ENCODE peak calls at places on chromosomes 1 and 21, in four cellular contexts. Z, V, J and R are unnamed samples. For H3K4me1 and H3K36me3, the result is how much of the 10 kb centered on the place peaks cover.

GRCh38 chr1:115237507-115237906 is 100.5 kb downstream of the NGF start:
- DNase-seq in V (no peak), Z (no peak), J (no peak), R (no peak)

GRCh38 chr1:223621312-223621734 is 44.2 kb downstream of the CAPN8 start:
- DNase-seq in Z (peak), J (no peak), V (peak), R (no peak)

GRCh38 chr1:200409203-200409760 is 554 bp downstream of the ZNF281 start:
- DNase-seq in V (peak), J (peak), Z (peak), R (peak)

GRCh38 chr1:6612641-6613360 is 730 bp upstream of the PHF13 start:
- DNase-seq in J (peak), V (peak), Z (peak), R (no peak)

GRCh38 chr1:61107638-61108037 is 25.3 kb downstream of the NFIA start:
- DNase-seq in V (no peak), Z (no peak), J (no peak), R (no peak)

GRCh38 chr1:151513626-151514101 is 2.5 kb downstream of the CGN start:
- DNase-seq in J (no peak), Z (peak), V (peak), R (peak)

GRCh38 chr1:151495316-151495715 is 15.9 kb upstream of the CGN start:
- DNase-seq in J (no peak), Z (no peak), V (no peak), R (no peak)

GRCh38 chr21:43719748-43720538 is 1.0 kb downstream of the PDXK start:
- DNase-seq in V (no peak), J (no peak), Z (peak), R (no peak)

GRCh38 chr1:174445351-174445750 is 2.4 kb upstream of the GPR52 start:
- DNase-seq in J (no peak), V (no peak), Z (no peak), R (no peak)

GRCh38 chr1:237702161-237702560 is 188.6 kb downstream of the ZP4 start:
- DNase-seq in V (no peak), J (no peak), Z (no peak), R (no peak)

GRCh38 chr1:51570063-51570720 is 46.7 kb upstream of the OSBPL9 start:
- DNase-seq in V (no peak), J (no peak), Z (no peak), R (no peak)

GRCh38 chr1:54796902-54797301 is 4.2 kb downstream of the TTC22 start:
- DNase-seq in J (no peak), V (no peak), Z (no peak), R (no peak)

GRCh38 chr1:61356995-61357394 is 274.6 kb downstream of the NFIA start:
- DNase-seq in V (no peak), J (no peak), Z (no peak), R (no peak)

GRCh38 chr1:29675481-29676263 is 439.4 kb downstream of the PTPRU start:
- DNase-seq in V (no peak), Z (no peak), J (no peak), R (no peak)

GRCh38 chr1:167693425-167694045 is 28.2 kb upstream of the MPZL1 start:
- DNase-seq in J (no peak), Z (no peak), V (no peak), R (no peak)

GRCh38 chr1:154154534-154155181 is at the start of gene NUP210L:
- DNase-seq in Z (peak), J (peak), V (peak), R (no peak)

GRCh38 chr1:220750126-220750525 is 2.0 kb downstream of the MTARC2 start:
- DNase-seq in Z (no peak), J (no peak), V (no peak), R (no peak)

GRCh38 chr1:246214708-246215504 is 292.2 kb downstream of the SMYD3 start:
- DNase-seq in J (no peak), V (no peak), Z (peak), R (no peak)

GRCh38 chr21:40130476-40130875 is 263.2 kb downstream of the PCP4 start:
- DNase-seq in J (no peak), Z (no peak), V (no peak), R (no peak)

GRCh38 chr1:23559985-23560755 is 869 bp upstream of the ID3 start:
- DNase-seq in J (no peak), V (no peak), Z (no peak), R (no peak)

GRCh38 chr1:3551290-3551678 is 60.0 kb downstream of the MEGF6 start:
- DNase-seq in Z (no peak), V (no peak), J (no peak), R (no peak)

GRCh38 chr1:68291763-68292384 is 59.6 kb upstream of the WLS start:
- DNase-seq in J (no peak), V (no peak), Z (no peak), R (no peak)

GRCh38 chr1:19374402-19374801 is 62.3 kb downstream of the SLC66A1 start:
- DNase-seq in J (no peak), Z (no peak), V (no peak), R (no peak)

GRCh38 chr1:214983126-214983869 is 99.2 kb upstream of the KCNK2 start:
- DNase-seq in Z (no peak), V (no peak), J (no peak), R (no peak)

GRCh38 chr1:110672001-110672752 is 2.6 kb downstream of the KCNA3 start:
- DNase-seq in Z (no peak), V (no peak), J (no peak), R (no peak)

GRCh38 chr1:46183119-46183842 is 7.0 kb upstream of the P3R3URF start:
- DNase-seq in J (peak), Z (peak), V (peak), R (peak)

GRCh38 chr1:152621993-152622392 is 910 bp downstream of the LCE3A start:
- DNase-seq in Z (no peak), V (no peak), J (no peak), R (no peak)

GRCh38 chr1:193592325-193592724 is 405.9 kb upstream of the B3GALT2 start:
- DNase-seq in Z (no peak), V (no peak), J (no peak), R (no peak)

GRCh38 chr1:12717301-12717838 is 1.5 kb downstream of the AADACL3 start:
- DNase-seq in Z (no peak), V (no peak), J (no peak), R (no peak)

GRCh38 chr1:3525551-3526482 is 71.4 kb downstream of the ARHGEF16 start:
- DNase-seq in Z (no peak), V (no peak), J (no peak), R (no peak)

GRCh38 chr1:7178741-7179140 is 393.5 kb downstream of the CAMTA1 start:
- DNase-seq in V (no peak), J (no peak), Z (no peak), R (no peak)

GRCh38 chr1:3262681-3263286 is 191.7 kb upstream of the ARHGEF16 start:
- DNase-seq in J (no peak), V (no peak), Z (no peak), R (no peak)

GRCh38 chr1:4564083-4564482 is 90.3 kb upstream of the AJAP1 start:
- DNase-seq in J (no peak), V (no peak), Z (no peak), R (no peak)

GRCh38 chr1:44571712-44572571 is 102.3 kb downstream of the TMEM53 start:
- DNase-seq in J (no peak), Z (no peak), V (no peak), R (no peak)

GRCh38 chr1:55825486-55825885 is 610.3 kb upstream of the USP24 start:
- DNase-seq in V (no peak), J (no peak), Z (no peak), R (no peak)

GRCh38 chr1:35190784-35191183 is 2.2 kb downstream of the SFPQ start:
- DNase-seq in Z (no peak), V (no peak), J (no peak), R (no peak)
- H3K4me1 ChIP-seq in Z (half or more), V (under half), J (half or more), R (under half)

DNA sequence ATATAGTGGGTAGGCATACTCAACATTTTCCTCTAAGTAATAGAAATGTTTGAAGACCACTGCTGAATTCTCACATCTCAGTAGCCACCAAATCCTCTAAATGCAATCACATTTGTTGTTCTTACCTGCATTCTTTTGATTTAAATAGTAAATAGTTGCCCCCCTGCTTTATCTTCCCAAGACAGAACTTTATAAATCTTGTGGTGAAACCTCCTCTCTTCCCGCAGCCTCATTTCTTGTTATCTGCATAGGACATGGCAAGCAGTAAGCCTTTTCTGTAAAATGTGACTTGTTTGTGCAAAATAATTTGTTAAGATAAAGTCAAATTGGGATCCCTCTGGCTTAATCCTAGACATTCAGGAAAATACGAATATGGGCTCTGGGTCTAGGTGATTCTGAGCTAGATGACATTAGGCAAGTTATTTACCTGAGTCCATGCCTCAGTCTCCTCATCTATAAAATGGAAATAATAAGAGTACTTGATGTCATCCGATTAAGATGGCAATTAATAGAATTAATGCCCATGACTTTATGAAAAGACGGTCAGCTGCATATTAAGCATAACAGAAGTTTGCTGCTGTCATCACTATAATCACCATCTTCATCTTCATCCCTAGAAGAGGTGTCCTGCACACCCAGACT is 77.7 kb downstream of the LRRC8C start:
- DNase-seq in Z (no peak), V (no peak), J (no peak), R (no peak)
- H3K36me3 ChIP-seq in Z (under half), V (under half), J (under half), R (under half)

GRCh38 chr1:207355060-207355459 is 33.6 kb downstream of the CD55 start:
- DNase-seq in V (no peak), J (no peak), Z (no peak), R (no peak)
- TF ChIP-seq CTCF in V (no peak), J (no peak), Z (no peak), R (no peak)

GRCh38 chr1:16173447-16174260 is 17.8 kb upstream of the EPHA2 start:
- DNase-seq in Z (peak), V (no peak), J (no peak), R (peak)
- H3K4me1 ChIP-seq in Z (under half), V (under half), J (half or more), R (under half)

GRCh38 chr1:155912056-155912536 is 947 bp upstream of the RIT1 start:
- DNase-seq in J (no peak), V (no peak), Z (no peak), R (no peak)
- H3K36me3 ChIP-seq in J (half or more), V (under half), Z (half or more), R (half or more)